ENCODE peak calls at places on chromosomes 2 and 18, in five cellular contexts. M, J, C, D and K are unnamed samples.

GRCh38 chr2:150295544-150295943 is 191.9 kb downstream of the RND3 start:
- DNase-seq in M (no peak), J (no peak), C (no peak), D (no peak), K (no peak)

GRCh38 chr2:173684896-173685485 is 280.2 kb downstream of the SP3 start:
- DNase-seq in M (no peak), J (no peak), C (no peak), D (no peak), K (no peak)

GRCh38 chr2:167132906-167133555 is 244.8 kb downstream of the XIRP2 start:
- DNase-seq in M (no peak), J (no peak), C (no peak), D (no peak), K (no peak)

GRCh38 chr2:74441690-74442482 is at the start of gene RTKN:
- DNase-seq in M (peak; percentile 46), J (no peak), C (peak; percentile 87), D (no peak), K (no peak)

GRCh38 chr2:215870088-215870490 is 143.3 kb downstream of the MREG start:
- DNase-seq in M (no peak), J (no peak), C (no peak), D (no peak), K (no peak)

GRCh38 chr18:5238371-5238758 is 41.3 kb upstream of the AKAIN1 start:
- DNase-seq in M (peak; percentile 38), J (peak; percentile 21), C (peak; percentile 34), D (peak; percentile 23), K (peak; percentile 37)

GRCh38 chr2:32947484-32948143 is 861 bp downstream of the LTBP1 start:
- DNase-seq in M (peak; percentile 34), J (no peak), C (peak; percentile 73), D (no peak), K (no peak)

GRCh38 chr2:15943914-15944313 is 3.6 kb downstream of the MYCN start:
- DNase-seq in M (no peak), J (no peak), C (no peak), D (no peak), K (peak; percentile 22)

GRCh38 chr18:14747513-14748474 is at the start of gene ANKRD30B:
- DNase-seq in M (peak; percentile 8), J (peak; percentile 26), C (peak; percentile 15), D (no peak), K (no peak)

GRCh38 chr2:217398101-217398500 is 538.2 kb upstream of the TNP1 start:
- DNase-seq in M (no peak), J (no peak), C (no peak), D (no peak), K (no peak)

GRCh38 chr2:219836647-219837177 is 209.3 kb downstream of the SLC4A3 start:
- DNase-seq in M (no peak), J (no peak), C (no peak), D (no peak), K (no peak)

GRCh38 chr2:172768406-172768805 is 32.8 kb downstream of the RAPGEF4 start:
- DNase-seq in M (no peak), J (peak; percentile 16), C (no peak), D (no peak), K (no peak)

GRCh38 chr2:223797811-223798721 is 39.3 kb downstream of the AP1S3 start:
- DNase-seq in M (no peak), J (no peak), C (no peak), D (no peak), K (no peak)

GRCh38 chr2:11446733-11447248 is 19.2 kb downstream of the E2F6 start:
- DNase-seq in M (peak; percentile 28), J (peak; percentile 42), C (peak; percentile 81), D (peak; percentile 35), K (peak; percentile 38)

GRCh38 chr18:2617974-2618373 is 37.6 kb upstream of the SMCHD1 start:
- DNase-seq in M (no peak), J (no peak), C (no peak), D (no peak), K (no peak)

GRCh38 chr18:11570770-11571169 is 38.6 kb upstream of the SLC35G4 start:
- DNase-seq in M (no peak), J (no peak), C (no peak), D (peak; percentile 0), K (no peak)

GRCh38 chr2:69096326-69097095 is 83.5 kb downstream of the ANTXR1 start:
- DNase-seq in M (no peak), J (no peak), C (no peak), D (no peak), K (no peak)

GRCh38 chr2:85064927-85065630 is 68.1 kb upstream of the TCF7L1 start:
- DNase-seq in M (no peak), J (no peak), C (peak; percentile 46), D (no peak), K (no peak)

GRCh38 chr18:36460324-36460850 is 162.9 kb downstream of the FHOD3 start:
- DNase-seq in M (no peak), J (no peak), C (no peak), D (no peak), K (no peak)